ENCODE peak calls at places on chromosome 14, in seven cellular contexts. S is uterus, I is neuronal stem cell, A is transverse colon, U is GM23338, M is stomach, R is breast epithelium. N is an unnamed sample.

GRCh38 chr14:49897965-49898364 is 5.1 kb downstream of the ARF6 start:
- DNase-seq in S (no peak), I (no peak), A (no peak), U (no peak), M (peak; percentile 42), R (no peak), N (no peak)

GRCh38 chr14:88802596-88802995 is 9.8 kb upstream of the EML5 start:
- DNase-seq in S (no peak), I (no peak), A (no peak), U (peak; percentile 18), M (no peak), R (no peak), N (no peak)

GRCh38 chr14:72366619-72367018 is 434.4 kb downstream of the RGS6 start:
- DNase-seq in S (no peak), I (no peak), A (no peak), U (no peak), M (no peak), R (no peak), N (no peak)

GRCh38 chr14:71952381-71953363 is 20.4 kb downstream of the RGS6 start:
- DNase-seq in S (no peak), I (no peak), A (no peak), U (no peak), M (no peak), R (no peak), N (no peak)

GRCh38 chr14:57182760-57183503 is 85.8 kb downstream of the EXOC5 start:
- DNase-seq in S (no peak), I (peak; percentile 27), A (no peak), U (peak; percentile 74), M (no peak), R (no peak), N (no peak)

GRCh38 chr14:22070119-22070982 is 396.7 kb upstream of the OR4E1 start:
- DNase-seq in S (no peak), I (no peak), A (peak; percentile 31), U (peak; percentile 72), M (no peak), R (no peak), N (peak; percentile 68)

GRCh38 chr14:54108481-54109471 is 152.2 kb upstream of the BMP4 start:
- DNase-seq in S (no peak), I (no peak), A (no peak), U (no peak), M (no peak), R (no peak), N (no peak)

GRCh38 chr14:103741876-103742275 is 26.3 kb downstream of the ZFYVE21 start:
- DNase-seq in S (no peak), I (no peak), A (no peak), U (no peak), M (no peak), R (no peak), N (peak; percentile 41)

GRCh38 chr14:104146651-104147345 is 8.4 kb downstream of the KIF26A start:
- DNase-seq in S (no peak), I (no peak), A (no peak), U (no peak), M (no peak), R (no peak), N (peak; percentile 40)

GRCh38 chr14:94143239-94143638 is 13.8 kb upstream of the IFI27L2 start:
- DNase-seq in S (no peak), I (no peak), A (no peak), U (peak; percentile 81), M (no peak), R (no peak), N (no peak)

GRCh38 chr14:78933948-78934524 is 763.9 kb downstream of the NRXN3 start:
- DNase-seq in S (no peak), I (peak; percentile 27), A (no peak), U (peak; percentile 32), M (no peak), R (no peak), N (no peak)

GRCh38 chr14:94904636-94905035 is 134.7 kb upstream of the GSC start:
- DNase-seq in S (no peak), I (peak; percentile 18), A (no peak), U (peak; percentile 10), M (no peak), R (peak; percentile 28), N (no peak)

GRCh38 chr14:88993946-88994345 is 169.5 kb downstream of the TTC8 start:
- DNase-seq in S (no peak), I (no peak), A (no peak), U (no peak), M (no peak), R (no peak), N (no peak)

GRCh38 chr14:76574416-76574815 is 186.9 kb upstream of the VASH1 start:
- DNase-seq in S (no peak), I (no peak), A (no peak), U (no peak), M (no peak), R (no peak), N (no peak)

GRCh38 chr14:25574949-25575348 is 525.0 kb upstream of the STXBP6 start:
- DNase-seq in S (no peak), I (no peak), A (no peak), U (no peak), M (no peak), R (no peak), N (no peak)

GRCh38 chr14:24058260-24058950 is 6.6 kb downstream of the CARMIL3 start:
- DNase-seq in S (peak; percentile 72), I (peak; percentile 72), A (peak; percentile 84), U (peak; percentile 93), M (peak; percentile 81), R (peak; percentile 71), N (peak; percentile 90)

GRCh38 chr14:59254146-59254910 is 65.9 kb downstream of the DAAM1 start:
- DNase-seq in S (peak; percentile 58), I (no peak), A (peak; percentile 62), U (no peak), M (peak; percentile 31), R (peak; percentile 85), N (peak; percentile 25)

GRCh38 chr14:59251811-59252771 is 63.6 kb downstream of the DAAM1 start:
- DNase-seq in S (no peak), I (no peak), A (no peak), U (peak; percentile 33), M (no peak), R (no peak), N (no peak)

GRCh38 chr14:59253527-59253926 is 65.1 kb downstream of the DAAM1 start:
- DNase-seq in S (no peak), I (no peak), A (no peak), U (no peak), M (no peak), R (no peak), N (no peak)

GRCh38 chr14:59252772-59253500 is 64.5 kb downstream of the DAAM1 start:
- DNase-seq in S (no peak), I (no peak), A (no peak), U (no peak), M (no peak), R (no peak), N (no peak)

DNA sequence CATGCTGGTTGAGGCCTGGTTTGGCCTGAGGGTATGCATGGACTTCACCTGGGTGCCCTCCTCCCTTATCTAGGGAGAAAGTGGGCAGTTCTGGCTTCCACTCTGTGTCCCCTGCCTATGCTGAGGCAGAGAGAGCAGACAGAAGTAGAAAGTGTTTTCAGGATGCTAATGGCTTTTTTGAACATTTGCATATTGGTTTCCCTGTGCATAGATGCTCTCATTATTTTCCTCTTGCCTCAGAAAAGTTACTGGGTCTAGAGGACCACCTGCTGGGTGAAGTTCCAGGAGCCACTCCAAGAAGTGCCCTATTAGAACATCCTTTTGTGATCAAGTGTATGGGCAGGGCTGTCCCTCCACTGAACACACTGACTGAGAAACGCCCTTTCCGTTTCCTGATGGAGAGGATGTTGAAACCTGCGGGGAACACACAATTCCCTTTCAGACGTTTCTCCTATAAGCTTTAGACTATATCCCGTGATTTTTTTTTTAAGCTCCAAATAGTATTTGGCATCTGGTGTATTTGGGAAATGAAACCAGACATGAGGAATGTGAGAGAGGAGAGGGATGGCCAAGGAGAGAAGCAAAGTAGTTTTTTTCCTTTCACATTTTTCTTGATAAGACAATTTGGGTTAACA is 66.6 kb downstream of the DAAM1 start:
- DNase-seq in S (peak; percentile 24), I (no peak), A (no peak), U (no peak), M (no peak), R (no peak), N (no peak)
- H3K27ac ChIP-seq in S (peak overlapping the region; percentile 83), I (no peak overlapping the region), A (peak overlapping the region; percentile 81), U (no peak overlapping the region), M (peak overlapping the region; percentile 79), R (peak overlapping the region; percentile 91), N (peak overlapping the region; percentile 33)

DNA sequence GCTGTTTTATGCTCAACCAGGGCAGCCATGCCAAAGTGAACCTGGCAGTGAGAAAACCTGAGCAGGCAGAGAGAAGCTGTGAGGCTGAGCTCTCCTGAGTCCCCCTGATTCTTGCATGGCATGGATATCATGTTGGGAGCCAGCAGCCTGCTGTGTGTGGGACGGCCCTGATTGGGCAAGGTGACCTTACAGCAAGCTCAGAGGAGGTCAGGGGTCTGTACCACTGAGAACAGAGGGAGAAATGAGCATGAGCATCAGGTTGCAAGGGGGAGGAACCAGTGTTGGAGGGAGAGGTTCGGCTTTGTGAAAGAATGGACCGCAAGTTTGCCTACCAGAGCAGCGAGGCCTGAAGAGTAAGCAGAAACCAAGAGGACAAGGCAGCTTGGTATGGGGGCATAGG is 59.2 kb upstream of the PTGR2 start:
- DNase-seq in S (no peak), I (no peak), A (no peak), U (peak; percentile 52), M (no peak), R (no peak), N (no peak)
- H3K4me1 ChIP-seq in S (peaks cover 16% of the 10 kb centered on the region), I (peaks cover 8% of the 10 kb centered on the region), A (peaks cover 76% of the 10 kb centered on the region), U (peaks cover 8% of the 10 kb centered on the region), M (peaks cover 74% of the 10 kb centered on the region), R (peaks cover 10% of the 10 kb centered on the region), N (peaks cover 67% of the 10 kb centered on the region)

GRCh38 chr14:100138082-100138787 is 21.2 kb downstream of the DEGS2 start:
- DNase-seq in S (no peak), I (no peak), A (peak; percentile 58), U (no peak), M (peak; percentile 81), R (no peak), N (no peak)

GRCh38 chr14:100137173-100137572 is 22.3 kb downstream of the DEGS2 start:
- DNase-seq in S (no peak), I (no peak), A (no peak), U (no peak), M (no peak), R (no peak), N (no peak)

GRCh38 chr14:100135073-100135472 is 24.4 kb downstream of the DEGS2 start:
- DNase-seq in S (no peak), I (no peak), A (no peak), U (no peak), M (no peak), R (no peak), N (no peak)

GRCh38 chr14:100134591-100134990 is 24.9 kb downstream of the DEGS2 start:
- DNase-seq in S (no peak), I (no peak), A (no peak), U (no peak), M (peak; percentile 79), R (no peak), N (no peak)

GRCh38 chr14:100135784-100136183 is 23.7 kb downstream of the DEGS2 start:
- DNase-seq in S (no peak), I (no peak), A (no peak), U (peak; percentile 51), M (no peak), R (no peak), N (no peak)
- H3K36me3 ChIP-seq in S (no peaks in the 10 kb centered on the region), I (peaks cover 27% of the 10 kb centered on the region), A (no peaks in the 10 kb centered on the region), U (no peaks in the 10 kb centered on the region), M (peaks cover 85% of the 10 kb centered on the region), R (no peaks in the 10 kb centered on the region), N (no peaks in the 10 kb centered on the region)

DNA sequence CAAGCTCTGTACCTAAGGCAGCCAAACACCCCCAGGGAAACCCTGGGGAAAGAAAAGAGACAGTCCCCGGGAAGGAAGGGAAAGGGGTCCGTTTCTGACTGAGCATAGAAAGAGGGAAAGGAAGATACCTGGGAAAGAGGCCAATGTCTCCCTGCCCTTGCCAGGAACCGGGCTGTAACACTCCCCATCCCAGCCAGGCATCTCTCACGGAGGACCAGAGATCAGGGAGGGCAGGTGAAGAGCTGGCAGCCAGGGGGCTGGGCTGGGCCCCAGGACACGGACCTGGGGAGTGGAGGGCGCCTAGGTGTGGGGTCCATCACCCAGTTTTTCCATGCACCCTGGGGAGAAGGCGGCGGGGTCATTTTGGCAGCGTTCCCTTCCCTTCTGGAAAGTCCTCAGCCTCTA is 18.9 kb upstream of the PLEKHH1 start:
- DNase-seq in S (peak; percentile 47), I (no peak), A (peak; percentile 28), U (peak; percentile 31), M (no peak), R (peak; percentile 19), N (no peak)
- H3K27ac ChIP-seq in S (peak overlapping the region; percentile 79), I (no peak overlapping the region), A (peak overlapping the region; percentile 80), U (no peak overlapping the region), M (peak overlapping the region; percentile 85), R (peak overlapping the region; percentile 90), N (peak overlapping the region; percentile 88)

N was measured in Peyer's patch.